ENCODE peak calls at places on chromosomes 6 and 20, in four cellular contexts. M is colonic mucosa, O is astrocyte of the spinal cord, N is fibroblast of lung. R is an unnamed sample.
A peak's percentile ranks its signal among the peaks of the same experiment; 100 is the strongest.

GRCh38 chr20:61973515-61974356 is 91.9 kb downstream of the TAF4 start:
- DNase-seq in N (no peak), O (no peak), M (no peak), R (no peak)

GRCh38 chr6:72755752-72756151 is 133.9 kb downstream of the KCNQ5 start:
- DNase-seq in N (no peak), M (no peak), O (peak; percentile 40), R (no peak)

GRCh38 chr6:43669922-43670622 is 17.5 kb downstream of the MRPS18A start:
- DNase-seq in M (peak; percentile 46), N (no peak), O (no peak), R (no peak)

GRCh38 chr6:126180585-126180984 is 159.3 kb upstream of the CENPW start:
- DNase-seq in O (peak; percentile 92), M (no peak), N (peak; percentile 97), R (peak; percentile 93)

GRCh38 chr20:17228624-17229061 is 1.8 kb downstream of the PCSK2 start:
- DNase-seq in N (no peak), O (no peak), M (no peak), R (no peak)

GRCh38 chr6:111423055-111423633 is 59.9 kb downstream of the REV3L start:
- DNase-seq in O (peak; percentile 29), N (peak; percentile 46), M (no peak), R (no peak)

GRCh38 chr6:27541212-27541931 is 68.5 kb upstream of the ZNF184 start:
- DNase-seq in M (no peak), N (peak; percentile 19), O (no peak), R (no peak)

GRCh38 chr6:89597988-89598387 is 40.6 kb downstream of the LYRM2 start:
- DNase-seq in N (peak; percentile 31), M (no peak), O (peak; percentile 5), R (peak; percentile 19)

GRCh38 chr20:12638633-12639360 is 370.0 kb upstream of the SPTLC3 start:
- DNase-seq in N (no peak), M (no peak), O (no peak), R (no peak)

GRCh38 chr6:113693866-113694265 is 163.3 kb upstream of the MARCKS start:
- DNase-seq in N (peak; percentile 46), O (no peak), M (no peak), R (no peak)

GRCh38 chr6:52726741-52727535 is 36.3 kb downstream of the GSTA2 start:
- DNase-seq in M (no peak), O (no peak), N (peak; percentile 44), R (no peak)

GRCh38 chr6:38193051-38193450 is 373.5 kb downstream of the ZFAND3 start:
- DNase-seq in N (no peak), M (no peak), O (no peak), R (no peak)

GRCh38 chr6:8435845-8436168 is 462 bp upstream of the SLC35B3 start:
- DNase-seq in N (no peak), O (no peak), M (no peak), R (no peak)

GRCh38 chr6:96520039-96520850 is 1.4 kb upstream of the UFL1 start:
- DNase-seq in N (peak; percentile 79), O (peak; percentile 58), M (peak; percentile 59), R (peak; percentile 1)

GRCh38 chr6:157021267-157022021 is 244.3 kb downstream of the ARID1B start:
- DNase-seq in O (peak; percentile 95), N (peak; percentile 89), M (peak; percentile 93), R (peak; percentile 94)

GRCh38 chr6:44001318-44001868 is 125.9 kb downstream of the MRPL14 start:
- DNase-seq in N (no peak), O (no peak), M (peak; percentile 73), R (no peak)

GRCh38 chr6:107991939-107992560 is 34.0 kb upstream of the SEC63 start:
- DNase-seq in M (no peak), O (no peak), N (no peak), R (no peak)

GRCh38 chr6:112298021-112298745 is 43.8 kb upstream of the LAMA4 start:
- DNase-seq in N (peak; percentile 92), O (peak; percentile 97), M (no peak), R (peak; percentile 91)

GRCh38 chr6:56223995-56224394 is 23.4 kb downstream of the COL21A1 start:
- DNase-seq in M (no peak), N (peak; percentile 75), O (peak; percentile 92), R (peak; percentile 94)

GRCh38 chr6:42783876-42784738 is 2.3 kb downstream of the BICRAL start:
- DNase-seq in O (peak; percentile 32), N (peak; percentile 10), M (no peak), R (no peak)

GRCh38 chr20:43938932-43939761 is 24.5 kb downstream of the TOX2 start:
- DNase-seq in M (peak; percentile 59), N (peak; percentile 100), O (peak; percentile 99), R (peak; percentile 100)

GRCh38 chr6:127207591-127208120 is 59.0 kb upstream of the RNF146 start:
- DNase-seq in N (peak; percentile 68), M (no peak), O (peak; percentile 51), R (peak; percentile 76)

GRCh38 chr6:157597461-157598312 is 216.7 kb downstream of the ZDHHC14 start:
- DNase-seq in N (no peak), M (peak; percentile 58), O (peak; percentile 41), R (peak; percentile 30)

GRCh38 chr20:25744261-25744660 is 47.6 kb upstream of the ZNF337 start:
- DNase-seq in N (no peak), O (no peak), M (no peak), R (no peak)

GRCh38 chr20:25544760-25545159 is 40.6 kb downstream of the NINL start:
- DNase-seq in N (peak; percentile 32), O (no peak), M (no peak), R (no peak)

GRCh38 chr6:71262914-71263313 is 25.7 kb upstream of the OGFRL1 start:
- DNase-seq in M (no peak), N (no peak), O (no peak), R (peak; percentile 6)

GRCh38 chr6:26251354-26252081 is 113.5 kb upstream of the BTN3A2 start:
- DNase-seq in M (peak; percentile 84), N (peak; percentile 94), O (peak; percentile 96), R (peak; percentile 92)

GRCh38 chr6:2579241-2579761 is 171.4 kb downstream of the MYLK4 start:
- DNase-seq in M (no peak), N (peak; percentile 29), O (no peak), R (peak; percentile 18)

GRCh38 chr6:49743427-49743826 is 761 bp downstream of the CRISP3 start:
- DNase-seq in O (no peak), N (no peak), M (no peak), R (no peak)

GRCh38 chr6:130870179-130870881 is 43.1 kb downstream of the SMLR1 start:
- DNase-seq in M (no peak), N (no peak), O (no peak), R (no peak)

GRCh38 chr20:16314320-16314719 is 258.9 kb downstream of the KIF16B start:
- DNase-seq in M (no peak), O (no peak), N (no peak), R (no peak)

DNA sequence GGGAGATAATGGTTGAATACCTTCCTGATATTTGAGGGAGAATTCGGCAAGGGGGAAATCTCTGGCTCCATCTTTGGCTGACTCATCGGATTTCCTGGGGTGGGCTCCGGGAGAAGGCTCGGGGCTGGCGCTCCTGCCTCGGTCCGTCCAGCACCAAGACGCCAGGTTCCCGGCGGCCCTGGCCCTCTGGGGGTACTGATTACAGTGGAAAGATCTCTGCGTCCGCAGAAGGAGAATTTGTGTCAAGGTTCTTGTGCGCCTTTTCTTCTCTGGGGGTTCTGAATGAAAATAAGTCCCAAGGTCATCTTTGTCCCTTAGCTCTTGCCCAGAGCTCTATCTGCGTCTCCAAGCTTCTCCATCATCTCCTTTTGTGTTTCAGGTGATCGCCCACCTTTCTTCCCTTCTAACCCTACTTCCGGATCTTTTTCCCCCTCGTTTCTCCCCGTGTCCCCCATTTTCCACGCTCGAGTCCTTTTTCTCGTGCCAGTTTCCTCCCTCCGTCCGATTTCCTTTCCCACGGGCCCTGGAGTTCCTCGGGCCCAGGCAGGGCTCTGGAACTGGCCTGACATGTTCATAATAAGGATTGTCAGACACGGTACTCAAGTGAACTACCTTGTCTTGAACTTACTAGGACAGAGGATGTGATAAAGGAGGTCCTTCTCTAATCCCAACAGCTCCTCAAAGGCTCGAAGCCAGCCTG is 11.6 kb downstream of the NRN1 start:
- DNase-seq in O (no peak), M (no peak), N (no peak), R (no peak)
- H3K4me3 ChIP-seq in O (no peak overlapping the region), M (no peak overlapping the region), N (no peak overlapping the region), R (no peak overlapping the region)

DNA sequence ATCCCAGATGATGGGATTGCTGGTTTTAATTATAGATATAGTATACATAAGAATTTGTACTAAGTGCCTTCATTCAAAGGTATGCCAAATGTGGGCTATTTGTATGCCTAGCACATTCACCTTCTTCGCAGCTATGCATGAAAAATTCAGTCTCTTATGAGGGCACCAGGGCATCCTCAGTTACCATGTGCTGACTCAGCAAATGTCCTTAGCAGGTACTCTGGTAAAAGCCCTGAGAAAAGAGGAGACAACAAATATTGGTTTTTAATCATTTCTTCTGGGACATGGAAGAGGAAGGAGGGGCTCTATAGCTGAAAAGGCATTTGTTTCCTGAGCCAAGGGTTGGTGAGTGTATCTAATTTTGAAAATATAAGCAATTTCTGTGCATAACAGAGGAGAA is 258.1 kb upstream of the BMP2 start:
- DNase-seq in M (no peak), O (no peak), N (no peak), R (no peak)
- TF ChIP-seq CTCF in M (no peak), O (no peak), N (no peak), R (no peak)

GRCh38 chr20:48921168-48921882 is at the start of gene ARFGEF2:
- DNase-seq in O (peak; percentile 91), M (peak; percentile 96), N (peak; percentile 85), R (peak; percentile 91)

GRCh38 chr20:48919336-48919881 is 2.1 kb upstream of the ARFGEF2 start:
- DNase-seq in N (no peak), M (no peak), O (no peak), R (no peak)

GRCh38 chr20:48920527-48921167 is 864 bp upstream of the ARFGEF2 start:
- DNase-seq in N (no peak), O (no peak), M (no peak), R (no peak)

GRCh38 chr20:48921883-48922867 is 664 bp downstream of the ARFGEF2 start:
- DNase-seq in N (peak; percentile 53), M (peak; percentile 66), O (peak; percentile 20), R (peak; percentile 68)

DNA sequence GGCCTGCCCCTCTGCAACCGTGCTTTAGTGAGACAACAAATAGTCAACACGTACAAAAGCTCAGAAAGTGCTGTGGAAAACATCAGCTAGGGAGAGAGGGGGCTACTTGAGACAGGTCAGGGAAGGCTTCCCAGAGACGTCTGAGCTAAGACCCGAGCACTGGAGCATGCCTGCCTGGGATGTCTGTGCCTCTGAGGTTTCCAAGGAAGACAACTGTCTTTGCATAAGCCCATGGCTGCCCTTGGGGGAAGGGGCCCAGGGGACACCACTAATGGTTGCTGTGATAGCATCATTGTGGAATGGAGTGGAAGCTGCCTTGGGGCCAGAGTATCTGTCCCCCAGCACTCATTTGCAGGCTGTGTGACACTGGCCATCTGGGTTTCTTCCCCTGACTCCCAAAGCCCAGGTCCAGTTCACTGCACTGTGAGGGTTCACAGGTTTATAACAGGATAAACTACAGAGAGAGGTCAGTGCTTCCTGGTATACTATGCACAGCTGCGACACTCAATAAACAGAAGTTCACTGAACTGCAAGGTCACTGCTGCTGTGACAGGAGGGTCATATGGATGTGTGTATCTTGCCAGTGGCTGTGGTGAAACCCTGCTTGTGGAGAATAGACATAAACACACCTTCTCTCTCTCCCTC is 1.5 kb upstream of the ARFGEF2 start:
- DNase-seq in O (no peak), M (peak; percentile 59), N (no peak), R (no peak)
- H3K4me3 ChIP-seq in O (no peak overlapping the region), M (no peak overlapping the region), N (no peak overlapping the region), R (no peak overlapping the region)

DNA sequence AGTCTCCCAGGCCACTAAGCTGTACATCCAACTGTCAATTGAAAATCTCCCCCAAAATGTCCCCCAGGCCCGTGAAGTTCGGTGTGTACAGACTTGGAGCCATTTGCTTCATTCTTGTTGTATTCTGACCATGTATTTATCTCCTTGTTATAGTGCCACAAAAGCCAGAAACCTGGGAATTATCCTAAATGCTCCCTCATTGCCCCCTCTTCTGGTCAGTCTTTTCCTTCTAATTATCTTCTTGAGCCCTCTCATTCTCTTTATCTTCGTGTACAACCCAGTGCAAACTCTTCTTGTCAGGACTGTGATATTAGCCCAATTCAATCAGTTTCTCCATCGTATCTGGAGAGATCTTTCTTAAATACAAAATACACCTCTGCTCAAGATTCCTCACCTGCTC is 64.7 kb downstream of the RFX6 start:
- DNase-seq in M (no peak), O (no peak), N (no peak), R (no peak)
- TF ChIP-seq CTCF in M (no peak), O (peak; percentile 8), N (no peak), R (no peak)